ENCODE peak calls at places on chromosomes 4 and X, in six cellular contexts. One of them, this sample, is unnamed.
A peak's percentile ranks its signal among the peaks of the same experiment; 100 is the strongest.

GRCh38 chr4:2253160-2254084 is 8.5 kb downstream of the MXD4 start:
- DNase-seq in fibroblast of lung: no peak
- DNase-seq in IMR-90: no peak
- DNase-seq in hepatocyte: no peak
- DNase-seq in foreskin keratinocyte: no peak
- DNase-seq in H9: no peak
- DNase-seq in this sample: no peak

GRCh38 chrX:107619836-107620235 is 8.5 kb upstream of the PRPS1 start:
- DNase-seq in hepatocyte: peak; percentile 62
- DNase-seq in H9: no peak
- DNase-seq in fibroblast of lung: no peak
- DNase-seq in IMR-90: peak; percentile 49
- DNase-seq in foreskin keratinocyte: no peak
- DNase-seq in this sample: no peak

GRCh38 chrX:47643926-47644325 is 6.4 kb downstream of the ELK1 start:
- DNase-seq in fibroblast of lung: peak; percentile 21
- DNase-seq in IMR-90: peak; percentile 47
- DNase-seq in foreskin keratinocyte: no peak
- DNase-seq in H9: no peak
- DNase-seq in hepatocyte: no peak
- DNase-seq in this sample: no peak

GRCh38 chr4:25180524-25181131 is 20.4 kb upstream of the SEPSECS start:
- DNase-seq in foreskin keratinocyte: no peak
- DNase-seq in H9: peak; percentile 35
- DNase-seq in hepatocyte: peak; percentile 59
- DNase-seq in IMR-90: peak; percentile 46
- DNase-seq in fibroblast of lung: peak; percentile 27
- DNase-seq in this sample: peak; percentile 30

GRCh38 chr4:55634417-55635128 is 1.5 kb downstream of the NMU start:
- DNase-seq in IMR-90: no peak
- DNase-seq in foreskin keratinocyte: no peak
- DNase-seq in H9: no peak
- DNase-seq in hepatocyte: no peak
- DNase-seq in fibroblast of lung: no peak
- DNase-seq in this sample: no peak

GRCh38 chrX:101657495-101657894 is 2.2 kb downstream of the ARMCX2 start:
- DNase-seq in IMR-90: no peak
- DNase-seq in H9: no peak
- DNase-seq in hepatocyte: no peak
- DNase-seq in fibroblast of lung: no peak
- DNase-seq in foreskin keratinocyte: no peak
- DNase-seq in this sample: no peak

GRCh38 chr4:95367824-95368223 is 180.9 kb downstream of the UNC5C start:
- DNase-seq in IMR-90: no peak
- DNase-seq in foreskin keratinocyte: no peak
- DNase-seq in hepatocyte: no peak
- DNase-seq in fibroblast of lung: no peak
- DNase-seq in H9: no peak
- DNase-seq in this sample: no peak

GRCh38 chrX:150648296-150648940 is 44.8 kb upstream of the MTMR1 start:
- DNase-seq in foreskin keratinocyte: no peak
- DNase-seq in hepatocyte: no peak
- DNase-seq in fibroblast of lung: no peak
- DNase-seq in H9: no peak
- DNase-seq in IMR-90: no peak
- DNase-seq in this sample: no peak

GRCh38 chr4:10546-10870 is 42.6 kb upstream of the ZNF595 start:
- DNase-seq in hepatocyte: no peak
- DNase-seq in IMR-90: no peak
- DNase-seq in H9: no peak
- DNase-seq in fibroblast of lung: no peak
- DNase-seq in foreskin keratinocyte: no peak
- DNase-seq in this sample: no peak

GRCh38 chr4:13618212-13618806 is 9.2 kb downstream of the BOD1L1 start:
- DNase-seq in foreskin keratinocyte: no peak
- DNase-seq in fibroblast of lung: no peak
- DNase-seq in hepatocyte: no peak
- DNase-seq in IMR-90: no peak
- DNase-seq in H9: no peak
- DNase-seq in this sample: no peak

GRCh38 chr4:174214102-174214878 is 69.2 kb downstream of the FBXO8 start:
- DNase-seq in IMR-90: no peak
- DNase-seq in fibroblast of lung: no peak
- DNase-seq in H9: peak; percentile 63
- DNase-seq in hepatocyte: peak; percentile 33
- DNase-seq in foreskin keratinocyte: no peak
- DNase-seq in this sample: peak; percentile 34

GRCh38 chrX:119783026-119783425 is 8.4 kb downstream of the RPL39 start:
- DNase-seq in foreskin keratinocyte: no peak
- DNase-seq in hepatocyte: no peak
- DNase-seq in IMR-90: no peak
- DNase-seq in fibroblast of lung: no peak
- DNase-seq in H9: no peak
- DNase-seq in this sample: no peak

GRCh38 chr4:174398728-174399127 is 115.0 kb downstream of the CEP44 start:
- DNase-seq in foreskin keratinocyte: peak; percentile 66
- DNase-seq in H9: no peak
- DNase-seq in hepatocyte: no peak
- DNase-seq in fibroblast of lung: peak; percentile 77
- DNase-seq in IMR-90: peak; percentile 68
- DNase-seq in this sample: no peak

GRCh38 chrX:68794486-68794885 is 34.3 kb upstream of the EFNB1 start:
- DNase-seq in IMR-90: no peak
- DNase-seq in foreskin keratinocyte: no peak
- DNase-seq in fibroblast of lung: no peak
- DNase-seq in hepatocyte: peak; percentile 44
- DNase-seq in H9: no peak
- DNase-seq in this sample: no peak

GRCh38 chrX:151384807-151385206 is 12.2 kb upstream of the VMA21 start:
- DNase-seq in IMR-90: no peak
- DNase-seq in fibroblast of lung: no peak
- DNase-seq in H9: no peak
- DNase-seq in hepatocyte: no peak
- DNase-seq in foreskin keratinocyte: no peak
- DNase-seq in this sample: no peak

GRCh38 chr4:75180790-75181776 is 248.2 kb downstream of the PARM1 start:
- DNase-seq in IMR-90: no peak
- DNase-seq in fibroblast of lung: no peak
- DNase-seq in hepatocyte: no peak
- DNase-seq in H9: peak; percentile 42
- DNase-seq in foreskin keratinocyte: no peak
- DNase-seq in this sample: no peak

GRCh38 chr4:126264839-126265238 is 950.1 kb downstream of the FAT4 start:
- DNase-seq in fibroblast of lung: peak; percentile 78
- DNase-seq in IMR-90: peak; percentile 59
- DNase-seq in H9: no peak
- DNase-seq in hepatocyte: no peak
- DNase-seq in foreskin keratinocyte: peak; percentile 7
- DNase-seq in this sample: no peak

GRCh38 chrX:55056820-55057690 is 17.8 kb upstream of the PAGE2B start:
- DNase-seq in hepatocyte: no peak
- DNase-seq in fibroblast of lung: peak; percentile 68
- DNase-seq in IMR-90: peak; percentile 19
- DNase-seq in foreskin keratinocyte: no peak
- DNase-seq in H9: no peak
- DNase-seq in this sample: no peak

GRCh38 chrX:15816886-15817285 is 26.6 kb downstream of the ZRSR2 start:
- DNase-seq in IMR-90: no peak
- DNase-seq in foreskin keratinocyte: no peak
- DNase-seq in H9: peak; percentile 32
- DNase-seq in hepatocyte: no peak
- DNase-seq in fibroblast of lung: peak; percentile 48
- DNase-seq in this sample: no peak

GRCh38 chr4:183335369-183335940 is 13.2 kb upstream of the CLDN24 start:
- DNase-seq in foreskin keratinocyte: peak; percentile 83
- DNase-seq in fibroblast of lung: peak; percentile 96
- DNase-seq in H9: no peak
- DNase-seq in IMR-90: peak; percentile 96
- DNase-seq in hepatocyte: peak; percentile 32
- DNase-seq in this sample: no peak

GRCh38 chr4:121594796-121595526 is 101.8 kb downstream of the ANXA5 start:
- DNase-seq in IMR-90: peak; percentile 30
- DNase-seq in H9: no peak
- DNase-seq in foreskin keratinocyte: peak; percentile 5
- DNase-seq in fibroblast of lung: peak; percentile 55
- DNase-seq in hepatocyte: peak; percentile 13
- DNase-seq in this sample: no peak

GRCh38 chr4:633976-634598 is 8.7 kb downstream of the PDE6B start:
- DNase-seq in foreskin keratinocyte: no peak
- DNase-seq in IMR-90: no peak
- DNase-seq in hepatocyte: no peak
- DNase-seq in fibroblast of lung: no peak
- DNase-seq in H9: peak; percentile 28
- DNase-seq in this sample: no peak

GRCh38 chrX:72045552-72046277 is 86.0 kb downstream of the RTL5 start:
- DNase-seq in H9: peak; percentile 78
- DNase-seq in fibroblast of lung: peak; percentile 65
- DNase-seq in foreskin keratinocyte: peak; percentile 79
- DNase-seq in hepatocyte: no peak
- DNase-seq in IMR-90: no peak
- DNase-seq in this sample: no peak

GRCh38 chr4:148346657-148347056 is 95.6 kb downstream of the NR3C2 start:
- DNase-seq in foreskin keratinocyte: no peak
- DNase-seq in IMR-90: no peak
- DNase-seq in hepatocyte: no peak
- DNase-seq in H9: no peak
- DNase-seq in fibroblast of lung: no peak
- DNase-seq in this sample: no peak

GRCh38 chr4:155657169-155657568 is 9.5 kb upstream of the GUCY1A1 start:
- DNase-seq in IMR-90: no peak
- DNase-seq in hepatocyte: no peak
- DNase-seq in fibroblast of lung: no peak
- DNase-seq in H9: no peak
- DNase-seq in foreskin keratinocyte: no peak
- DNase-seq in this sample: no peak

GRCh38 chr4:143341186-143341755 is 4.6 kb downstream of the GAB1 start:
- DNase-seq in fibroblast of lung: no peak
- DNase-seq in H9: no peak
- DNase-seq in IMR-90: no peak
- DNase-seq in hepatocyte: no peak
- DNase-seq in foreskin keratinocyte: no peak
- DNase-seq in this sample: no peak

GRCh38 chr4:48047421-48047844 is 30.9 kb downstream of the NIPAL1 start:
- DNase-seq in IMR-90: no peak
- DNase-seq in foreskin keratinocyte: no peak
- DNase-seq in hepatocyte: no peak
- DNase-seq in fibroblast of lung: no peak
- DNase-seq in H9: no peak
- DNase-seq in this sample: peak; percentile 55

DNA sequence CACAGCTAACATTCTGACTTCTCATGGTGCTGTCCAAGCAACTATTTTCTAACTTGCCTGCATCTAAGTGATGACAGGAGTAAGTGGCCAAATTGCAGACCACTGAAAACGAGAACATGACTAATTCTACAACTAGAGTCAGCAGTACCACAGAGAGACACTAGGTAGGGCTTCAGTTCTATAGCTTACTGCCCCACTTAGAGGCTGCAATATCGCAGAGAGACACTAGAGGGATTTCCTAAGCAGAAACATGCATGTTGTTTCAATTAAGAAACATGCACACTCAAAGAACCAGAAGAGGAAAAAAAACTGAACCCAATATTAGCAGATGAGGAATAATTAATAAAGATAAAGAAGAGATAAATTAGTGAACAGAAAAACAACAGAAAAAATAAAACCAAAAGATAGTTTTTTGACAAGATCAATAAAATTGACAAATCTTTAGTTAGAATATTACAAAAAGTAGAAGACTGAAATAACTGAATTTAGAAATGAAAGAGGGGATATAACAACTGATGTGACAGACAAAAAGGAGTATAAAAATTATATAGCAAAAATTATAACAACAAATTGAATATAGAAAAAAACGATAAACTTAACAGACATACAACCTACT is 100.8 kb downstream of the SPIN4 start:
- DNase-seq in fibroblast of lung: peak; percentile 72
- DNase-seq in hepatocyte: peak; percentile 77
- DNase-seq in IMR-90: peak; percentile 85
- DNase-seq in foreskin keratinocyte: peak; percentile 16
- DNase-seq in H9: peak; percentile 38
- DNase-seq in this sample: peak; percentile 24
- TF ChIP-seq CTCF in fibroblast of lung: peak; percentile 96
- TF ChIP-seq CTCF in hepatocyte: peak; percentile 75
- TF ChIP-seq CTCF in IMR-90: peak; percentile 98
- TF ChIP-seq CTCF in foreskin keratinocyte: peak; percentile 86
- TF ChIP-seq CTCF in H9: peak; percentile 86
- TF ChIP-seq CTCF in this sample: peak; percentile 74

GRCh38 chr4:84966382-84967291 is at the start of gene WDFY3:
- DNase-seq in IMR-90: peak; percentile 89
- DNase-seq in hepatocyte: peak; percentile 92
- DNase-seq in fibroblast of lung: peak; percentile 89
- DNase-seq in H9: peak; percentile 90
- DNase-seq in foreskin keratinocyte: peak; percentile 73
- DNase-seq in this sample: peak; percentile 63
- TF ChIP-seq CTCF in IMR-90: peak; percentile 10
- TF ChIP-seq CTCF in hepatocyte: no peak
- TF ChIP-seq CTCF in fibroblast of lung: no peak
- TF ChIP-seq CTCF in H9: no peak
- TF ChIP-seq CTCF in foreskin keratinocyte: peak; percentile 37
- TF ChIP-seq CTCF in this sample: no peak

DNA sequence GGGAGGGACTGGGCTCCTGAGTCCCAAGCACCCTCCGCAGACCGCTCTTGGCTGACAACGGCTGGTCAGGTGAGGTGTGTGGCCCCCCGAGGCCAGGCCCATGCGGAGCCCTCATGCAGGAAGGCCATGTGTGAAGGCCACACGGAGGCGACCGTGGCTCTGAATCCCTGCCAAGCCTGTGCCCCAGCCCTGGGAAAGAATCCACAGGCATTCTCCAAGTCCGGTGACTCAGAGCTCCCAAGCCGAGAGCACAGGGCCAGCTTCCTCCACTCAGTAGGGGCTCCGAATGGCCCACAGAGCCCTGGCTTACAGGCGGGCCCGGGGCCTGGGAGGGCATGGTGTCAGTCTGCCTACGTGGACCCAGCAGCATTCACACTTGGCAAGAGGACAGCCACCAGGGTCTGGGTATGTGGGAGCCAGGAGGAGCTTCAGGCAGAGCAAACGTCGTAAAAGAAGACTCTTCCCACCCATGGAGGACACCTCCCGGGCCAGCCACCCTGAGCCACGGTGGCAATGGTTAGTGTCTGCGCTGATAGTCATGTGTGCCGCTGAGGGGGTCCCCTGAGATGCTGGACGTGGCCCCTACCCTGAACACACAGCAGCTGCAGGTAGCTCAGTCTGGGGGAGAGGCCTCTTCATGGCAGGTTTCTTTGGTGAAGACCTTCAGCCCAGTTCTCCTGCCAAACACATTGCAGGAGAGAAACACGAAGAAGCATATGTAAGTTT is 105.7 kb downstream of the PSAPL1 start:
- DNase-seq in IMR-90: peak; percentile 57
- DNase-seq in hepatocyte: peak; percentile 38
- DNase-seq in H9: no peak
- DNase-seq in fibroblast of lung: peak; percentile 84
- DNase-seq in foreskin keratinocyte: no peak
- DNase-seq in this sample: no peak
- TF ChIP-seq CTCF in IMR-90: peak; percentile 10
- TF ChIP-seq CTCF in hepatocyte: no peak
- TF ChIP-seq CTCF in H9: no peak
- TF ChIP-seq CTCF in fibroblast of lung: no peak
- TF ChIP-seq CTCF in foreskin keratinocyte: no peak
- TF ChIP-seq CTCF in this sample: no peak

GRCh38 chr4:113243312-113243711 is 193.9 kb downstream of the ANK2 start:
- DNase-seq in fibroblast of lung: no peak
- DNase-seq in foreskin keratinocyte: no peak
- DNase-seq in H9: no peak
- DNase-seq in hepatocyte: no peak
- DNase-seq in IMR-90: no peak
- DNase-seq in this sample: no peak

GRCh38 chr4:113248320-113248719 is 198.9 kb downstream of the ANK2 start:
- DNase-seq in foreskin keratinocyte: no peak
- DNase-seq in H9: peak; percentile 83
- DNase-seq in fibroblast of lung: no peak
- DNase-seq in IMR-90: no peak
- DNase-seq in hepatocyte: no peak
- DNase-seq in this sample: no peak
- TF ChIP-seq CTCF in foreskin keratinocyte: no peak
- TF ChIP-seq CTCF in H9: peak; percentile 76
- TF ChIP-seq CTCF in fibroblast of lung: no peak
- TF ChIP-seq CTCF in IMR-90: no peak
- TF ChIP-seq CTCF in hepatocyte: no peak
- TF ChIP-seq CTCF in this sample: peak; percentile 9

This sample was measured in GM13976.